ENCODE peak calls at places on chromosomes 12 and 14, in five cellular contexts. U is HFF-Myc, B is sigmoid colon, K is SK-N-SH, J is ascending aorta. P is an unnamed sample.

GRCh38 chr12:116492703-116493324 is 66.4 kb upstream of the MAP1LC3B2 start:
- DNase-seq in U (peak), B (no peak), J (no peak), K (no peak), P (no peak)

GRCh38 chr12:116200812-116201211 is 76.7 kb downstream of the MED13L start:
- DNase-seq in B (no peak), K (no peak), J (no peak), U (no peak), P (no peak)

GRCh38 chr14:93271111-93271510 is 61.7 kb downstream of the BTBD7 start:
- DNase-seq in J (no peak), K (no peak), B (no peak), U (no peak), P (no peak)

GRCh38 chr12:101743242-101743641 is 4.0 kb upstream of the SYCP3 start:
- DNase-seq in B (no peak), K (no peak), J (no peak), U (no peak), P (no peak)

GRCh38 chr14:55092326-55092725 is 36.7 kb upstream of the LGALS3 start:
- DNase-seq in J (no peak), B (no peak), U (peak), K (peak), P (no peak)

GRCh38 chr12:22981711-22982110 is 356.7 kb downstream of the ETNK1 start:
- DNase-seq in K (no peak), J (no peak), B (no peak), U (no peak), P (no peak)

GRCh38 chr14:73295198-73295796 is 58.0 kb downstream of the PAPLN start:
- DNase-seq in B (no peak), U (peak), J (no peak), K (peak), P (no peak)

GRCh38 chr12:20501958-20502357 is 133.6 kb downstream of the PDE3A start:
- DNase-seq in U (no peak), J (no peak), K (no peak), B (no peak), P (no peak)

GRCh38 chr14:92556863-92557543 is 43.4 kb downstream of the RIN3 start:
- DNase-seq in J (no peak), U (no peak), K (no peak), B (no peak), P (no peak)

GRCh38 chr12:116861331-116861730 is 19.9 kb downstream of the HRK start:
- DNase-seq in J (peak), U (peak), B (no peak), K (peak), P (no peak)

GRCh38 chr12:92070054-92070863 is 75.4 kb downstream of the BTG1 start:
- DNase-seq in K (no peak), B (peak), J (no peak), U (no peak), P (no peak)

GRCh38 chr12:2868986-2869385 is 8.0 kb downstream of the FOXM1 start:
- DNase-seq in U (no peak), K (no peak), J (no peak), B (no peak), P (no peak)

GRCh38 chr12:123897221-123897620 is 75.4 kb downstream of the CCDC92 start:
- DNase-seq in U (peak), K (no peak), J (no peak), B (no peak), P (no peak)

GRCh38 chr12:53989227-53990113 is 4.5 kb downstream of the HOXC10 start:
- DNase-seq in K (no peak), J (no peak), U (no peak), B (no peak), P (no peak)

GRCh38 chr12:70240677-70241076 is 2.6 kb upstream of the CNOT2 start:
- DNase-seq in K (no peak), B (no peak), U (no peak), J (no peak), P (no peak)

GRCh38 chr14:74508292-74508731 is 14.7 kb downstream of the ISCA2 start:
- DNase-seq in K (peak), B (no peak), U (no peak), J (peak), P (no peak)

GRCh38 chr12:113161415-113162016 is 12.0 kb downstream of the CFAP73 start:
- DNase-seq in J (no peak), B (no peak), K (peak), U (no peak), P (no peak)

GRCh38 chr14:31060253-31060875 is 34.2 kb upstream of the STRN3 start:
- DNase-seq in J (no peak), K (no peak), U (no peak), B (no peak), P (no peak)

GRCh38 chr14:30214456-30215090 is 286.9 kb upstream of the PRKD1 start:
- DNase-seq in B (no peak), U (peak), J (no peak), K (peak), P (no peak)

GRCh38 chr14:50785506-50786063 is 45.4 kb downstream of the NIN start:
- DNase-seq in U (no peak), B (no peak), K (no peak), J (no peak), P (no peak)

GRCh38 chr14:24436355-24437019 is 6.1 kb downstream of the SDR39U1 start:
- DNase-seq in B (peak), K (peak), J (no peak), U (peak), P (no peak)

GRCh38 chr12:3202734-3203446 is 125.7 kb downstream of the TSPAN9 start:
- DNase-seq in U (no peak), B (no peak), K (peak), J (peak), P (peak)

GRCh38 chr14:32128703-32129102 is 51.6 kb downstream of the ARHGAP5 start:
- DNase-seq in K (no peak), J (no peak), B (no peak), U (no peak), P (no peak)

GRCh38 chr12:102043928-102044327 is 17.9 kb downstream of the WASHC3 start:
- DNase-seq in U (no peak), J (no peak), B (no peak), K (no peak), P (no peak)

GRCh38 chr14:90644882-90645281 is 171.3 kb downstream of the TTC7B start:
- DNase-seq in U (peak), J (no peak), B (no peak), K (no peak), P (no peak)

GRCh38 chr14:23321572-23322547 is 603 bp downstream of the PABPN1 start:
- DNase-seq in J (no peak), U (no peak), B (peak), K (peak), P (peak)

GRCh38 chr12:59820594-59821011 is 224.8 kb downstream of the SLC16A7 start:
- DNase-seq in J (no peak), B (no peak), U (peak), K (no peak), P (no peak)

GRCh38 chr12:124862768-124863408 is 776 bp downstream of the SCARB1 start:
- DNase-seq in J (no peak), U (no peak), K (peak), B (no peak), P (no peak)

GRCh38 chr12:17361224-17361623 is 728.8 kb downstream of the RERGL start:
- DNase-seq in K (no peak), B (no peak), J (no peak), U (no peak), P (no peak)

GRCh38 chr14:68506021-68506644 is 286.7 kb downstream of the ZFP36L1 start:
- DNase-seq in K (no peak), B (peak), J (no peak), U (no peak), P (no peak)

GRCh38 chr14:20969336-20969735 is 14.0 kb downstream of the RNASE2 start:
- DNase-seq in U (no peak), J (no peak), K (no peak), B (no peak), P (no peak)

GRCh38 chr12:47954467-47955045 is 8.8 kb upstream of the TMEM106C start:
- DNase-seq in B (peak), U (no peak), J (no peak), K (no peak), P (no peak)

GRCh38 chr12:79547044-79547734 is 143.6 kb downstream of the PAWR start:
- DNase-seq in K (no peak), U (no peak), B (no peak), J (peak), P (no peak)

GRCh38 chr12:119447618-119448017 is 113.1 kb downstream of the CCDC60 start:
- DNase-seq in B (no peak), J (no peak), U (no peak), K (no peak), P (no peak)

GRCh38 chr12:14514154-14514842 is 53.4 kb downstream of the PLBD1 start:
- DNase-seq in K (peak), J (no peak), B (no peak), U (peak), P (no peak)
- TF ChIP-seq CTCF in K (peak), J (peak), B (no peak), U (no peak), P (peak)

GRCh38 chr14:34111933-34112332 is 161.1 kb upstream of the EGLN3 start:
- DNase-seq in J (no peak), B (no peak), K (no peak), U (no peak), P (no peak)
- TF ChIP-seq CTCF in J (no peak), B (no peak), K (no peak), U (peak), P (peak)

GRCh38 chr12:110245278-110245868 is 35.7 kb upstream of the ATP2A2 start:
- DNase-seq in K (peak), B (no peak), U (no peak), J (no peak), P (no peak)
- TF ChIP-seq CTCF in K (peak), B (no peak), U (peak), J (peak), P (peak)

DNA sequence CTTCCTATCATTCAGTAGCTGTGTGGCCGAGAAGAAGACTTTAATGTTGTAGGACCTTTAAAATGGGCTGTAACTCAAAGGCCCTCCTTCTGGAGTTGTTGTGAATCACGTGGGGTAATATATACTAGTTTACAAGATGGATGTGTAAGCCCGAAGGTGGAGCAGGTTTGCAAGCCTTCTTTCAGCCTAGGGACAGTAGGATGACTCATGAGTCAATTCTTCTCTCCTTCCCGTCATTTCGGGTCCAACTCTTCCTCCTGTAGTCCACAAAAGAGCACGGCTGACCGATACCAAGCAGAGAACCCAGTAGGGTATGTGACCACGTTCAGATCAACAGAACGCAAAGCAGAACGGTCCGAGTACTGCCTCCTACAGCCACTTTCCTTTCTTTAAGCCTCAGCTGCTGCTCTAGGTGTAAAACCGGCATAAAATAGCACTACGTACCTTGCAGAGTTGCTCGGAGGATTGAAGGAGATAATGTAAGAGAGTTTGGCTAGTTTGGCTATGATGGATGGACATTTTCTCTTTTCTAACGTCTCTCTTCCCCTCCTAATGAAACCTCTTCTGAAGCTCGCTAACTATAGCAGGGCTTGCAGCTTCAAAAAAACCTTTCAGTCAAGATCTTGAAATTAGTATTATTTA is 1.3 kb upstream of the RASSF3 start:
- DNase-seq in K (peak), U (no peak), B (no peak), J (no peak), P (no peak)
- TF ChIP-seq CTCF in K (peak), U (no peak), B (no peak), J (peak), P (peak)

DNA sequence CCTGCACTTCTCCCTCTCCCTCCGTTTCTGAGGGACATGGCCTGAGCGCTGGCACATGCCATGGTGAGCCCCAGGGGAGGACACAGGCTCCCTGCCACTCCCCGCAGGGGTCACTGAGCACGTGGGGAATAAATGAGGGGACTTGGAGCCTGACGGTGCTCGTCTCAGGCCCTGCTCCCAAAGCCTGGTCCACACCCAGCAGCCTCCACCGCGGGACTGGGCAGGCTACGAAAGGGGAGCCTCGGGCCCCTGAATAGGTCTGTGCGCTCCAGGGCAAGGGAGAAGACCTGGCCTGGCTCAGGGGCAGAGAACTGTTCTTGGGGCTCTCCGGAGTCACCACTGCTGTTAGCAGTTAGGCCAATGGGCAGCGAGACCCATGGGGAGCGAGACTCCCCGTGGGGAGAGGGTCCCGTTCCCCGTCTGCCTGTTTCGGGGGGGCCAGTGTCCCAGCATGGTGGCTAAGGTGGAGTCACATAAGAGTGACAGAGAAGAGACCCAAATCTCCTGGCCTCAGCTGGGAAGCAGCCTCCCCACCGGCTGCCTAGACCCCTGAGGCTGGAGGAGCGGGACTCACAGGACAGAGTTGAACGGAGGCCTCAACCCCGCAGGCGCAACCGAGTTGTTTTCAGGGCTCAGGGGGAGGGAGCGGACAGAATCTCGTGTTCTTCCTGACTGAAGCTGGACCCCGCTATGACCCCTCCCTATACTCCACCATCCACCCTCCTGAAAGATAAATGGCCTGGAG is 329.8 kb upstream of the SFSWAP start:
- DNase-seq in K (peak), B (peak), U (no peak), J (peak), P (peak)
- TF ChIP-seq CTCF in K (no peak), B (no peak), U (no peak), J (no peak), P (no peak)

GRCh38 chr12:132459270-132459669 is 30.7 kb upstream of the FBRSL1 start:
- DNase-seq in U (no peak), B (no peak), J (no peak), K (no peak), P (no peak)

GRCh38 chr12:132462778-132463177 is 27.2 kb upstream of the FBRSL1 start:
- DNase-seq in J (no peak), B (no peak), K (no peak), U (no peak), P (no peak)

GRCh38 chr12:132458441-132459225 is 31.3 kb upstream of the FBRSL1 start:
- DNase-seq in B (no peak), J (no peak), U (no peak), K (no peak), P (no peak)

GRCh38 chr12:132464820-132465219 is 25.1 kb upstream of the FBRSL1 start:
- DNase-seq in J (no peak), B (no peak), K (no peak), U (no peak), P (no peak)

GRCh38 chr12:132461526-132461925 is 28.4 kb upstream of the FBRSL1 start:
- DNase-seq in K (no peak), B (no peak), U (no peak), J (no peak), P (no peak)
- TF ChIP-seq CTCF in K (no peak), B (no peak), U (no peak), J (no peak), P (no peak)

GRCh38 chr12:132460571-132460970 is 29.4 kb upstream of the FBRSL1 start:
- DNase-seq in K (no peak), J (no peak), B (no peak), U (no peak), P (no peak)
- TF ChIP-seq CTCF in K (peak), J (no peak), B (no peak), U (peak), P (peak)

GRCh38 chr14:85978851-85979250 is 448.9 kb downstream of the FLRT2 start:
- DNase-seq in K (no peak), U (no peak), B (no peak), J (no peak), P (no peak)
- TF ChIP-seq CTCF in K (peak), U (no peak), B (no peak), J (no peak), P (peak)